ENCODE peak calls at places on chromosomes 16 and 17, in ten cellular contexts. B is coronary artery; L is left lung; U is hepatocyte; T is GM13976; J is activated T-helper 1 cell treated with anti-CD3 and anti-CD28 coated beads, Interleukin-2, amount 50 U/mL, for 16 hours; F is astrocyte of the hippocampus; N is iris pigment epithelial cell; S is skeletal muscle cell; A is stimulated activated CD4-positive, alpha-beta T cell treated with anti-CD3 and anti-CD28 coated beads, Interleukin-4, amount 100 ng/mL, for 4 hours. O is an unnamed sample.

GRCh38 chr17:9728564-9728963 is 62.8 kb downstream of the DHRS7C start:
- DNase-seq in B (no peak), L (no peak), U (no peak), T (no peak), J (no peak), F (no peak), N (no peak), S (no peak), A (no peak), O (no peak)

GRCh38 chr16:78503501-78504110 is 404.2 kb downstream of the WWOX start:
- DNase-seq in B (no peak), L (no peak), U (peak), T (peak), J (no peak), F (peak), N (peak), S (no peak), A (peak), O (peak)

GRCh38 chr16:83113317-83113716 is 486.5 kb downstream of the CDH13 start:
- DNase-seq in B (no peak), L (no peak), U (peak), T (no peak), J (no peak), F (peak), N (peak), S (no peak), A (no peak), O (peak)

GRCh38 chr17:61997649-61998048 is 67.4 kb downstream of the MED13 start:
- DNase-seq in B (no peak), L (no peak), U (no peak), T (no peak), J (no peak), F (peak), N (peak), S (peak), A (no peak), O (no peak)

GRCh38 chr17:6487243-6488007 is 43.2 kb downstream of the PIMREG start:
- DNase-seq in B (no peak), L (peak), U (no peak), T (no peak), J (no peak), F (no peak), N (no peak), S (no peak), A (no peak), O (no peak)

GRCh38 chr17:32673964-32674363 is 187.2 kb downstream of the CDK5R1 start:
- DNase-seq in B (no peak), L (no peak), U (no peak), T (no peak), J (no peak), F (no peak), N (peak), S (no peak), A (no peak), O (no peak)

GRCh38 chr17:30376621-30377452 is 1.9 kb upstream of the CPD start:
- DNase-seq in B (no peak), L (no peak), U (peak), T (peak), J (no peak), F (peak), N (peak), S (peak), A (peak), O (peak)

GRCh38 chr17:61294286-61294685 is 105.4 kb upstream of the TBX2 start:
- DNase-seq in B (no peak), L (no peak), U (no peak), T (no peak), J (no peak), F (peak), N (no peak), S (no peak), A (no peak), O (no peak)

GRCh38 chr16:89953671-89954406 is 5.3 kb downstream of the DEF8 start:
- DNase-seq in B (no peak), L (peak), U (no peak), T (peak), J (no peak), F (no peak), N (no peak), S (no peak), A (no peak), O (no peak)

GRCh38 chr16:87017388-87018012 is 299.7 kb downstream of the C16orf95 start:
- DNase-seq in B (no peak), L (no peak), U (peak), T (no peak), J (no peak), F (peak), N (peak), S (peak), A (no peak), O (no peak)

GRCh38 chr16:31090540-31090939 is 1.8 kb upstream of the PRSS53 start:
- DNase-seq in B (no peak), L (no peak), U (peak), T (no peak), J (no peak), F (peak), N (peak), S (no peak), A (no peak), O (no peak)

GRCh38 chr16:64455275-64455674 is 666.6 kb downstream of the CDH11 start:
- DNase-seq in B (no peak), L (no peak), U (no peak), T (no peak), J (no peak), F (peak), N (peak), S (no peak), A (no peak), O (no peak)

GRCh38 chr17:33202011-33202410 is 91.1 kb downstream of the ASIC2 start:
- DNase-seq in B (no peak), L (no peak), U (no peak), T (no peak), J (no peak), F (no peak), N (no peak), S (no peak), A (no peak), O (no peak)

GRCh38 chr16:12010388-12011251 is 34.1 kb downstream of the SNX29 start:
- DNase-seq in B (no peak), L (no peak), U (no peak), T (no peak), J (no peak), F (no peak), N (no peak), S (no peak), A (no peak), O (no peak)

O was measured in Jurkat, Clone E6-1.